ENCODE peak calls at places on chromosomes 7 and 10, in ten cellular contexts. B, Y, C, K, L, R, H, M, V and F are unnamed samples.

GRCh38 chr10:74991435-74991834 is 120.0 kb upstream of the SAMD8 start:
- DNase-seq in B (no peak), Y (no peak), C (peak; percentile 78), K (no peak), L (no peak), R (peak; percentile 48), H (peak; percentile 26), M (no peak), V (no peak), F (no peak)

GRCh38 chr10:99528256-99528866 is 4.4 kb upstream of the NKX2-3 start:
- DNase-seq in B (no peak), Y (no peak), C (no peak), K (no peak), L (no peak), R (no peak), H (no peak), M (no peak), V (no peak), F (no peak)

GRCh38 chr10:126101744-126102143 is 205.4 kb downstream of the FANK1 start:
- DNase-seq in B (no peak), Y (no peak), C (no peak), K (no peak), L (peak; percentile 45), R (no peak), H (no peak), M (peak; percentile 47), V (no peak), F (no peak)

GRCh38 chr7:121032645-121033460 is 44.3 kb downstream of the CPED1 start:
- DNase-seq in B (no peak), Y (no peak), C (peak; percentile 31), K (no peak), L (no peak), R (peak; percentile 11), H (peak; percentile 44), M (no peak), V (no peak), F (no peak)

GRCh38 chr7:13830604-13830915 is 158.9 kb downstream of the ETV1 start:
- DNase-seq in B (no peak), Y (no peak), C (no peak), K (no peak), L (no peak), R (no peak), H (no peak), M (no peak), V (no peak), F (no peak)

GRCh38 chr10:34526186-34526585 is 288.9 kb downstream of the PARD3 start:
- DNase-seq in B (no peak), Y (no peak), C (peak; percentile 71), K (no peak), L (no peak), R (peak; percentile 48), H (peak; percentile 71), M (no peak), V (no peak), F (no peak)

GRCh38 chr7:50788393-50788792 is 5.7 kb upstream of the GRB10 start:
- DNase-seq in B (no peak), Y (no peak), C (no peak), K (no peak), L (no peak), R (no peak), H (no peak), M (no peak), V (no peak), F (no peak)

GRCh38 chr7:50335795-50336754 is 31.6 kb downstream of the IKZF1 start:
- DNase-seq in B (no peak), Y (peak; percentile 74), C (no peak), K (peak; percentile 80), L (no peak), R (no peak), H (no peak), M (peak; percentile 88), V (peak; percentile 52), F (peak; percentile 61)

GRCh38 chr10:90204956-90205695 is 503.7 kb downstream of the KIF20B start:
- DNase-seq in B (no peak), Y (no peak), C (peak; percentile 40), K (no peak), L (no peak), R (no peak), H (peak; percentile 68), M (no peak), V (no peak), F (no peak)

GRCh38 chr7:104625956-104626355 is 297.6 kb downstream of the LHFPL3 start:
- DNase-seq in B (no peak), Y (no peak), C (no peak), K (no peak), L (no peak), R (no peak), H (peak; percentile 1), M (no peak), V (no peak), F (no peak)

GRCh38 chr10:18238875-18239485 is 98.8 kb downstream of the CACNB2 start:
- DNase-seq in B (no peak), Y (no peak), C (peak; percentile 62), K (no peak), L (no peak), R (peak; percentile 19), H (peak; percentile 50), M (no peak), V (no peak), F (no peak)

GRCh38 chr10:114715171-114715670 is 57.1 kb upstream of the ABLIM1 start:
- DNase-seq in B (no peak), Y (no peak), C (peak; percentile 25), K (no peak), L (no peak), R (no peak), H (peak; percentile 62), M (no peak), V (no peak), F (no peak)

GRCh38 chr10:99612167-99612831 is 7.9 kb downstream of the SLC25A28 start:
- DNase-seq in B (no peak), Y (no peak), C (peak; percentile 77), K (no peak), L (no peak), R (peak; percentile 71), H (peak; percentile 67), M (peak; percentile 5), V (no peak), F (no peak)

GRCh38 chr10:117899181-117899683 is 147.5 kb downstream of the RAB11FIP2 start:
- DNase-seq in B (no peak), Y (no peak), C (no peak), K (no peak), L (no peak), R (no peak), H (no peak), M (no peak), V (no peak), F (no peak)

GRCh38 chr7:17275749-17276671 is 22.4 kb upstream of the AHR start:
- DNase-seq in B (no peak), Y (no peak), C (peak; percentile 92), K (no peak), L (no peak), R (peak; percentile 35), H (peak; percentile 95), M (no peak), V (no peak), F (no peak)

GRCh38 chr10:31604141-31604540 is 285.1 kb downstream of the ZEB1 start:
- DNase-seq in B (no peak), Y (no peak), C (peak; percentile 67), K (no peak), L (no peak), R (peak; percentile 32), H (peak; percentile 62), M (no peak), V (no peak), F (no peak)

GRCh38 chr7:26553582-26553981 is 261.9 kb downstream of the SNX10 start:
- DNase-seq in B (no peak), Y (no peak), C (no peak), K (no peak), L (no peak), R (no peak), H (no peak), M (no peak), V (no peak), F (no peak)

GRCh38 chr7:140596751-140597424 is 43.7 kb downstream of the DENND2A start:
- DNase-seq in B (no peak), Y (no peak), C (no peak), K (no peak), L (no peak), R (no peak), H (no peak), M (no peak), V (no peak), F (no peak)

GRCh38 chr7:101124376-101125056 is 2.4 kb upstream of the SERPINE1 start:
- DNase-seq in B (no peak), Y (no peak), C (peak; percentile 85), K (no peak), L (peak; percentile 60), R (no peak), H (peak; percentile 79), M (peak; percentile 73), V (no peak), F (no peak)

GRCh38 chr7:148687555-148687954 is 11.1 kb upstream of the CUL1 start:
- DNase-seq in B (no peak), Y (no peak), C (no peak), K (no peak), L (no peak), R (no peak), H (no peak), M (no peak), V (no peak), F (no peak)

GRCh38 chr10:110011679-110012078 is 3.9 kb downstream of the ADD3 start:
- DNase-seq in B (no peak), Y (no peak), C (no peak), K (no peak), L (no peak), R (no peak), H (no peak), M (no peak), V (no peak), F (no peak)

GRCh38 chr10:51707392-51707791 is 8.0 kb upstream of the CSTF2T start:
- DNase-seq in B (no peak), Y (no peak), C (no peak), K (no peak), L (no peak), R (no peak), H (no peak), M (no peak), V (no peak), F (no peak)

GRCh38 chr7:129721139-129721538 is 109.6 kb downstream of the NRF1 start:
- DNase-seq in B (no peak), Y (no peak), C (no peak), K (no peak), L (no peak), R (no peak), H (no peak), M (peak; percentile 6), V (no peak), F (no peak)

GRCh38 chr7:36440880-36441279 is 51.2 kb downstream of the ANLN start:
- DNase-seq in B (no peak), Y (no peak), C (peak; percentile 66), K (no peak), L (no peak), R (peak; percentile 26), H (peak; percentile 28), M (no peak), V (no peak), F (no peak)

GRCh38 chr7:79091661-79092060 is 361.8 kb downstream of the MAGI2 start:
- DNase-seq in B (no peak), Y (no peak), C (peak; percentile 2), K (no peak), L (no peak), R (no peak), H (no peak), M (no peak), V (no peak), F (no peak)

GRCh38 chr10:97849101-97849490 is 547 bp upstream of the GOLGA7B start:
- DNase-seq in B (no peak), Y (no peak), C (no peak), K (no peak), L (no peak), R (no peak), H (no peak), M (no peak), V (no peak), F (no peak)

GRCh38 chr10:48638739-48639527 is 34.1 kb upstream of the ARHGAP22 start:
- DNase-seq in B (no peak), Y (no peak), C (no peak), K (no peak), L (no peak), R (no peak), H (no peak), M (no peak), V (no peak), F (no peak)